ENCODE peak calls at places on chromosomes 4 and X, in ten cellular contexts. W, X, P, K, I, D, V, J, C and G are unnamed samples.
A peak's percentile ranks its signal among the peaks of the same experiment; 100 is the strongest.

GRCh38 chr4:40448875-40449274 is 113.7 kb downstream of the CHRNA9 start:
- DNase-seq in W (peak; percentile 34), X (no peak), P (no peak), K (no peak), I (no peak), D (no peak), V (no peak), J (no peak), C (peak; percentile 86), G (no peak)

GRCh38 chrX:53374222-53374820 is 48.1 kb downstream of the SMC1A start:
- DNase-seq in W (no peak), X (peak; percentile 58), P (no peak), K (peak; percentile 39), I (no peak), D (no peak), V (no peak), J (no peak), C (no peak), G (no peak)

GRCh38 chrX:150942958-150943594 is 40.1 kb upstream of the HMGB3 start:
- DNase-seq in W (no peak), X (peak; percentile 5), P (no peak), K (no peak), I (no peak), D (no peak), V (no peak), J (peak; percentile 16), C (no peak), G (no peak)

GRCh38 chr4:122131562-122132157 is 20.5 kb upstream of the BLTP1 start:
- DNase-seq in W (no peak), X (no peak), P (no peak), K (no peak), I (no peak), D (peak; percentile 43), V (no peak), J (no peak), C (no peak), G (no peak)

GRCh38 chr4:10158355-10158942 is 41.9 kb upstream of the WDR1 start:
- DNase-seq in W (peak; percentile 22), X (no peak), P (no peak), K (no peak), I (no peak), D (no peak), V (no peak), J (no peak), C (no peak), G (no peak)

GRCh38 chr4:11424000-11424399 is 4.7 kb downstream of the HS3ST1 start:
- DNase-seq in W (peak; percentile 67), X (peak; percentile 6), P (no peak), K (peak; percentile 89), I (peak; percentile 27), D (peak; percentile 18), V (no peak), J (peak; percentile 78), C (no peak), G (peak; percentile 6)

GRCh38 chr4:90215286-90215685 is 88.1 kb downstream of the CCSER1 start:
- DNase-seq in W (peak; percentile 16), X (no peak), P (no peak), K (no peak), I (no peak), D (no peak), V (no peak), J (no peak), C (no peak), G (no peak)

GRCh38 chr4:55318135-55318534 is 27.9 kb upstream of the SRD5A3 start:
- DNase-seq in W (no peak), X (peak; percentile 56), P (no peak), K (no peak), I (no peak), D (no peak), V (no peak), J (no peak), C (no peak), G (no peak)

GRCh38 chr4:24244663-24245519 is 339.5 kb downstream of the DHX15 start:
- DNase-seq in W (no peak), X (no peak), P (no peak), K (no peak), I (peak; percentile 12), D (no peak), V (no peak), J (peak; percentile 80), C (no peak), G (no peak)

GRCh38 chr4:56704074-56704473 is 23.0 kb upstream of the HOPX start:
- DNase-seq in W (no peak), X (peak; percentile 55), P (no peak), K (peak; percentile 48), I (no peak), D (no peak), V (no peak), J (no peak), C (no peak), G (no peak)

GRCh38 chr4:122129061-122129460 is 23.1 kb upstream of the BLTP1 start:
- DNase-seq in W (no peak), X (no peak), P (no peak), K (no peak), I (no peak), D (no peak), V (no peak), J (no peak), C (no peak), G (no peak)

GRCh38 chr4:74100531-74100930 is 1.5 kb upstream of the CXCL2 start:
- DNase-seq in W (peak; percentile 19), X (no peak), P (no peak), K (no peak), I (no peak), D (no peak), V (no peak), J (no peak), C (no peak), G (no peak)

GRCh38 chr4:2289311-2289954 is 27.5 kb upstream of the MXD4 start:
- DNase-seq in W (peak; percentile 2), X (no peak), P (peak; percentile 42), K (no peak), I (no peak), D (no peak), V (no peak), J (no peak), C (no peak), G (no peak)

GRCh38 chr4:69860521-69861298 is 765 bp upstream of the SULT1E1 start:
- DNase-seq in W (no peak), X (no peak), P (no peak), K (no peak), I (no peak), D (no peak), V (no peak), J (no peak), C (no peak), G (no peak)

GRCh38 chr4:159191989-159192388 is 89.1 kb downstream of the RAPGEF2 start:
- DNase-seq in W (peak; percentile 52), X (peak; percentile 85), P (no peak), K (peak; percentile 92), I (no peak), D (no peak), V (no peak), J (peak; percentile 38), C (no peak), G (peak; percentile 86)

GRCh38 chrX:37757082-37757481 is 22.8 kb upstream of the CYBB start:
- DNase-seq in W (no peak), X (no peak), P (no peak), K (no peak), I (no peak), D (no peak), V (no peak), J (no peak), C (no peak), G (no peak)
- H3K4me1 ChIP-seq in W (no peaks in the 10 kb centered on the region), X (no peaks in the 10 kb centered on the region), P (no peaks in the 10 kb centered on the region), K (no peaks in the 10 kb centered on the region), I (no peaks in the 10 kb centered on the region), D (peaks cover 29% of the 10 kb centered on the region), V (peaks cover 37% of the 10 kb centered on the region), J (no peaks in the 10 kb centered on the region), C (no peaks in the 10 kb centered on the region), G (no peaks in the 10 kb centered on the region)

GRCh38 chr4:183411291-183411861 is 33.1 kb upstream of the CDKN2AIP start:
- DNase-seq in W (no peak), X (no peak), P (no peak), K (no peak), I (no peak), D (no peak), V (no peak), J (no peak), C (no peak), G (no peak)

GRCh38 chr4:183409463-183409862 is 35.0 kb upstream of the CDKN2AIP start:
- DNase-seq in W (peak; percentile 51), X (no peak), P (no peak), K (no peak), I (no peak), D (no peak), V (no peak), J (no peak), C (no peak), G (no peak)

GRCh38 chr4:183413562-183414200 is 30.8 kb upstream of the CDKN2AIP start:
- DNase-seq in W (no peak), X (no peak), P (no peak), K (no peak), I (no peak), D (no peak), V (no peak), J (no peak), C (no peak), G (no peak)

GRCh38 chr4:183409956-183410355 is 34.5 kb upstream of the CDKN2AIP start:
- DNase-seq in W (peak; percentile 54), X (no peak), P (no peak), K (no peak), I (no peak), D (no peak), V (no peak), J (no peak), C (no peak), G (no peak)

GRCh38 chr4:183412836-183413561 is 31.4 kb upstream of the CDKN2AIP start:
- DNase-seq in W (no peak), X (no peak), P (no peak), K (no peak), I (no peak), D (no peak), V (no peak), J (no peak), C (no peak), G (no peak)
- H3K4me1 ChIP-seq in W (peaks cover 16% of the 10 kb centered on the region), X (no peaks in the 10 kb centered on the region), P (no peaks in the 10 kb centered on the region), K (no peaks in the 10 kb centered on the region), I (peaks cover 6% of the 10 kb centered on the region), D (no peaks in the 10 kb centered on the region), V (no peaks in the 10 kb centered on the region), J (no peaks in the 10 kb centered on the region), C (no peaks in the 10 kb centered on the region), G (peaks cover 11% of the 10 kb centered on the region)

GRCh38 chr4:52641853-52642563 is 17.1 kb downstream of the USP46 start:
- DNase-seq in W (no peak), X (peak; percentile 67), P (no peak), K (no peak), I (no peak), D (no peak), V (no peak), J (no peak), C (no peak), G (no peak)
- H3K4me1 ChIP-seq in W (peaks cover 28% of the 10 kb centered on the region), X (peaks cover 25% of the 10 kb centered on the region), P (peaks cover 2% of the 10 kb centered on the region), K (peaks cover 10% of the 10 kb centered on the region), I (no peaks in the 10 kb centered on the region), D (no peaks in the 10 kb centered on the region), V (no peaks in the 10 kb centered on the region), J (peaks cover 24% of the 10 kb centered on the region), C (no peaks in the 10 kb centered on the region), G (no peaks in the 10 kb centered on the region)

DNA sequence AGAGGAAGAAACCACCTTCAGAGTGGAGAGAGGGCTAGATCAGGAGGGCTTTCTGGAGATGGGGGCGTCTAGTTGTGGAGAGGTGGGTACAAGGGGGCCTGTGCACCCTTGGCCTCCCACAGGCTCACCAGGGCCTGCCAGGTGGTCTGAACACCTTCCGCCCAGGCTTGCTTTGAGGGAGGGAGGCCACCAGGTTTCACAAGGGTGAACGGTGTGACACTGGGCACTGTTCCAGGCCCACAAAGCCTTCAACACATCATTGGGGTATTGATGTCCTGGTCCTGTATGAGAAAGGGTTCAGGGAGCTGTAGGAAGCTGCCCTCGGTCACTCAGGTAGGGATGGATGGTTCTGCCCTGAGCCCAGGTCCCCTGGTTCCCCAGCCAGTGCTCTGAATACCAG is 6.0 kb downstream of the HTRA3 start:
- DNase-seq in W (no peak), X (no peak), P (peak; percentile 30), K (no peak), I (no peak), D (no peak), V (no peak), J (no peak), C (no peak), G (no peak)
- H3K4me1 ChIP-seq in W (peaks cover 46% of the 10 kb centered on the region), X (peaks cover 40% of the 10 kb centered on the region), P (peaks cover 11% of the 10 kb centered on the region), K (no peaks in the 10 kb centered on the region), I (peaks cover 5% of the 10 kb centered on the region), D (no peaks in the 10 kb centered on the region), V (no peaks in the 10 kb centered on the region), J (no peaks in the 10 kb centered on the region), C (no peaks in the 10 kb centered on the region), G (peaks cover 48% of the 10 kb centered on the region)